ENCODE peak calls at places on chromosomes 3 and 15, in ten cellular contexts. One of them, this sample, is unnamed.

GRCh38 chr3:110307065-110307809 is 764.4 kb upstream of the NECTIN3 start:
- DNase-seq in astrocyte of the spinal cord: no peak
- DNase-seq in nephron progenitor cell: no peak
- DNase-seq in breast epithelium: no peak
- DNase-seq in Calu3: no peak
- DNase-seq in right lobe of liver: no peak
- DNase-seq in HL-60: no peak
- DNase-seq in kidney: no peak
- DNase-seq in stomach: no peak
- DNase-seq in activated B cell treated with CpG ODN at 0.5 μM for 24 hours: no peak
- DNase-seq in this sample: peak; percentile 40

GRCh38 chr3:29083081-29083480 is 197.8 kb upstream of the RBMS3 start:
- DNase-seq in nephron progenitor cell: no peak
- DNase-seq in breast epithelium: no peak
- DNase-seq in Calu3: no peak
- DNase-seq in stomach: no peak
- DNase-seq in activated B cell treated with CpG ODN at 0.5 μM for 24 hours: no peak
- DNase-seq in kidney: no peak
- DNase-seq in right lobe of liver: no peak
- DNase-seq in HL-60: no peak
- DNase-seq in astrocyte of the spinal cord: no peak
- DNase-seq in this sample: no peak

GRCh38 chr15:73081321-73081958 is 29.2 kb downstream of the NEO1 start:
- DNase-seq in kidney: no peak
- DNase-seq in stomach: no peak
- DNase-seq in activated B cell treated with CpG ODN at 0.5 μM for 24 hours: no peak
- DNase-seq in HL-60: peak; percentile 6
- DNase-seq in Calu3: peak; percentile 45
- DNase-seq in nephron progenitor cell: no peak
- DNase-seq in right lobe of liver: no peak
- DNase-seq in astrocyte of the spinal cord: peak; percentile 61
- DNase-seq in breast epithelium: no peak
- DNase-seq in this sample: peak; percentile 78

GRCh38 chr15:42627485-42627884 is 52.1 kb downstream of the STARD9 start:
- DNase-seq in astrocyte of the spinal cord: no peak
- DNase-seq in stomach: no peak
- DNase-seq in right lobe of liver: no peak
- DNase-seq in activated B cell treated with CpG ODN at 0.5 μM for 24 hours: no peak
- DNase-seq in kidney: no peak
- DNase-seq in nephron progenitor cell: no peak
- DNase-seq in Calu3: no peak
- DNase-seq in HL-60: no peak
- DNase-seq in breast epithelium: no peak
- DNase-seq in this sample: no peak

GRCh38 chr15:50166216-50166615 is 15.8 kb upstream of the SLC27A2 start:
- DNase-seq in breast epithelium: no peak
- DNase-seq in Calu3: no peak
- DNase-seq in activated B cell treated with CpG ODN at 0.5 μM for 24 hours: no peak
- DNase-seq in nephron progenitor cell: no peak
- DNase-seq in stomach: no peak
- DNase-seq in HL-60: no peak
- DNase-seq in right lobe of liver: no peak
- DNase-seq in astrocyte of the spinal cord: peak; percentile 30
- DNase-seq in kidney: no peak
- DNase-seq in this sample: peak; percentile 75

GRCh38 chr3:120244834-120245225 is 40.2 kb downstream of the GPR156 start:
- DNase-seq in right lobe of liver: no peak
- DNase-seq in breast epithelium: no peak
- DNase-seq in kidney: no peak
- DNase-seq in stomach: no peak
- DNase-seq in astrocyte of the spinal cord: no peak
- DNase-seq in nephron progenitor cell: no peak
- DNase-seq in Calu3: no peak
- DNase-seq in HL-60: no peak
- DNase-seq in activated B cell treated with CpG ODN at 0.5 μM for 24 hours: no peak
- DNase-seq in this sample: no peak

GRCh38 chr15:68352401-68353062 is 75.0 kb downstream of the FEM1B start:
- DNase-seq in activated B cell treated with CpG ODN at 0.5 μM for 24 hours: no peak
- DNase-seq in breast epithelium: no peak
- DNase-seq in Calu3: no peak
- DNase-seq in right lobe of liver: no peak
- DNase-seq in HL-60: peak; percentile 72
- DNase-seq in stomach: no peak
- DNase-seq in nephron progenitor cell: no peak
- DNase-seq in astrocyte of the spinal cord: peak; percentile 93
- DNase-seq in kidney: no peak
- DNase-seq in this sample: peak; percentile 96

GRCh38 chr3:148075829-148076716 is 621.6 kb upstream of the AGTR1 start:
- DNase-seq in nephron progenitor cell: peak; percentile 21
- DNase-seq in Calu3: peak; percentile 44
- DNase-seq in activated B cell treated with CpG ODN at 0.5 μM for 24 hours: no peak
- DNase-seq in HL-60: no peak
- DNase-seq in breast epithelium: no peak
- DNase-seq in kidney: no peak
- DNase-seq in right lobe of liver: no peak
- DNase-seq in astrocyte of the spinal cord: peak; percentile 85
- DNase-seq in stomach: no peak
- DNase-seq in this sample: peak; percentile 45

GRCh38 chr3:61562042-61562809 is 855 bp downstream of the PTPRG start:
- DNase-seq in right lobe of liver: peak; percentile 45
- DNase-seq in Calu3: no peak
- DNase-seq in kidney: peak; percentile 78
- DNase-seq in nephron progenitor cell: peak; percentile 49
- DNase-seq in astrocyte of the spinal cord: peak; percentile 36
- DNase-seq in breast epithelium: no peak
- DNase-seq in HL-60: no peak
- DNase-seq in activated B cell treated with CpG ODN at 0.5 μM for 24 hours: no peak
- DNase-seq in stomach: no peak
- DNase-seq in this sample: peak; percentile 42

GRCh38 chr15:85646538-85647091 is 148.1 kb downstream of the KLHL25 start:
- DNase-seq in breast epithelium: no peak
- DNase-seq in stomach: no peak
- DNase-seq in activated B cell treated with CpG ODN at 0.5 μM for 24 hours: no peak
- DNase-seq in kidney: no peak
- DNase-seq in right lobe of liver: no peak
- DNase-seq in nephron progenitor cell: no peak
- DNase-seq in HL-60: no peak
- DNase-seq in Calu3: no peak
- DNase-seq in astrocyte of the spinal cord: peak; percentile 94
- DNase-seq in this sample: peak; percentile 57

GRCh38 chr3:133934073-133934970 is 38.6 kb upstream of the RAB6B start:
- DNase-seq in stomach: peak; percentile 47
- DNase-seq in breast epithelium: no peak
- DNase-seq in activated B cell treated with CpG ODN at 0.5 μM for 24 hours: no peak
- DNase-seq in kidney: no peak
- DNase-seq in nephron progenitor cell: no peak
- DNase-seq in right lobe of liver: no peak
- DNase-seq in Calu3: peak; percentile 28
- DNase-seq in astrocyte of the spinal cord: no peak
- DNase-seq in HL-60: no peak
- DNase-seq in this sample: no peak

GRCh38 chr3:173403376-173403775 is 5.8 kb downstream of the NLGN1 start:
- DNase-seq in activated B cell treated with CpG ODN at 0.5 μM for 24 hours: no peak
- DNase-seq in right lobe of liver: no peak
- DNase-seq in breast epithelium: no peak
- DNase-seq in astrocyte of the spinal cord: no peak
- DNase-seq in Calu3: no peak
- DNase-seq in HL-60: no peak
- DNase-seq in kidney: no peak
- DNase-seq in stomach: no peak
- DNase-seq in nephron progenitor cell: no peak
- DNase-seq in this sample: peak; percentile 16

GRCh38 chr15:31158858-31159569 is 57.5 kb upstream of the TRPM1 start:
- DNase-seq in breast epithelium: no peak
- DNase-seq in activated B cell treated with CpG ODN at 0.5 μM for 24 hours: no peak
- DNase-seq in nephron progenitor cell: no peak
- DNase-seq in stomach: peak; percentile 88
- DNase-seq in HL-60: no peak
- DNase-seq in Calu3: no peak
- DNase-seq in kidney: no peak
- DNase-seq in right lobe of liver: peak; percentile 95
- DNase-seq in astrocyte of the spinal cord: no peak
- DNase-seq in this sample: no peak

GRCh38 chr15:67133738-67134576 is 68.6 kb downstream of the SMAD3 start:
- DNase-seq in HL-60: peak; percentile 18
- DNase-seq in astrocyte of the spinal cord: peak; percentile 79
- DNase-seq in activated B cell treated with CpG ODN at 0.5 μM for 24 hours: no peak
- DNase-seq in breast epithelium: no peak
- DNase-seq in stomach: no peak
- DNase-seq in Calu3: no peak
- DNase-seq in right lobe of liver: no peak
- DNase-seq in kidney: peak; percentile 76
- DNase-seq in nephron progenitor cell: peak; percentile 54
- DNase-seq in this sample: peak; percentile 78

GRCh38 chr3:11173828-11174465 is 19.7 kb downstream of the HRH1 start:
- DNase-seq in nephron progenitor cell: no peak
- DNase-seq in activated B cell treated with CpG ODN at 0.5 μM for 24 hours: no peak
- DNase-seq in stomach: no peak
- DNase-seq in Calu3: no peak
- DNase-seq in astrocyte of the spinal cord: no peak
- DNase-seq in HL-60: no peak
- DNase-seq in right lobe of liver: no peak
- DNase-seq in breast epithelium: no peak
- DNase-seq in kidney: no peak
- DNase-seq in this sample: no peak

DNA sequence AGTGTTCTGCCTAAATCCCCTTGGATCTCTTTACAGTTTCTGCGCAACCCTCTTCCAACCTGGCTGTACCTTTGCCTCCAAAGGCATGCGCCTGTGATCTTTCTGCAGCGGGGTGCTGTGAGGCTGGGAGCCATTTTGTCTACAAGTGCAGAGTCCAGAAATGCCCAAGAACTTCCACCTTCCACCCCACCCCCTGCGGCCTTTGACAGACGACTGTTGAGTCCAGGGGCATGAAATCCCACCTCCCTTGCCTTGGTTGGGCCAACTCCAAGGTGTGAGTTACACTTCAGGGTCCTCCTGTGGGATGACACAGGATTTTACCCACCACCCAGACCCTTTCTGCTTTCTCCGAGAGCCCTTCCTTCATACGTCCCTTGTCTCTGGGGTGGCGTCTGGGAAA is 24.1 kb downstream of the HRH1 start:
- DNase-seq in breast epithelium: no peak
- DNase-seq in stomach: no peak
- DNase-seq in astrocyte of the spinal cord: no peak
- DNase-seq in nephron progenitor cell: no peak
- DNase-seq in Calu3: no peak
- DNase-seq in right lobe of liver: no peak
- DNase-seq in HL-60: no peak
- DNase-seq in kidney: peak; percentile 39
- DNase-seq in activated B cell treated with CpG ODN at 0.5 μM for 24 hours: no peak
- DNase-seq in this sample: no peak
- TF ChIP-seq CTCF in breast epithelium: no peak
- TF ChIP-seq CTCF in stomach: no peak
- TF ChIP-seq CTCF in astrocyte of the spinal cord: no peak
- TF ChIP-seq CTCF in nephron progenitor cell: no peak
- TF ChIP-seq CTCF in Calu3: no peak
- TF ChIP-seq CTCF in right lobe of liver: no peak
- TF ChIP-seq CTCF in HL-60: no peak
- TF ChIP-seq CTCF in kidney: no peak
- TF ChIP-seq CTCF in activated B cell treated with CpG ODN at 0.5 μM for 24 hours: no peak
- TF ChIP-seq CTCF in this sample: no peak

GRCh38 chr15:33292718-33293307 is 18.0 kb upstream of the RYR3 start:
- DNase-seq in stomach: peak; percentile 55
- DNase-seq in activated B cell treated with CpG ODN at 0.5 μM for 24 hours: no peak
- DNase-seq in Calu3: peak; percentile 43
- DNase-seq in astrocyte of the spinal cord: peak; percentile 60
- DNase-seq in right lobe of liver: peak; percentile 56
- DNase-seq in breast epithelium: no peak
- DNase-seq in HL-60: peak; percentile 43
- DNase-seq in nephron progenitor cell: peak; percentile 77
- DNase-seq in kidney: no peak
- DNase-seq in this sample: peak; percentile 57
- TF ChIP-seq CTCF in stomach: no peak
- TF ChIP-seq CTCF in activated B cell treated with CpG ODN at 0.5 μM for 24 hours: no peak
- TF ChIP-seq CTCF in Calu3: peak; percentile 12
- TF ChIP-seq CTCF in astrocyte of the spinal cord: peak; percentile 71
- TF ChIP-seq CTCF in right lobe of liver: peak; percentile 82
- TF ChIP-seq CTCF in breast epithelium: peak; percentile 62
- TF ChIP-seq CTCF in HL-60: peak; percentile 30
- TF ChIP-seq CTCF in nephron progenitor cell: peak; percentile 85
- TF ChIP-seq CTCF in kidney: peak; percentile 68
- TF ChIP-seq CTCF in this sample: peak; percentile 65

DNA sequence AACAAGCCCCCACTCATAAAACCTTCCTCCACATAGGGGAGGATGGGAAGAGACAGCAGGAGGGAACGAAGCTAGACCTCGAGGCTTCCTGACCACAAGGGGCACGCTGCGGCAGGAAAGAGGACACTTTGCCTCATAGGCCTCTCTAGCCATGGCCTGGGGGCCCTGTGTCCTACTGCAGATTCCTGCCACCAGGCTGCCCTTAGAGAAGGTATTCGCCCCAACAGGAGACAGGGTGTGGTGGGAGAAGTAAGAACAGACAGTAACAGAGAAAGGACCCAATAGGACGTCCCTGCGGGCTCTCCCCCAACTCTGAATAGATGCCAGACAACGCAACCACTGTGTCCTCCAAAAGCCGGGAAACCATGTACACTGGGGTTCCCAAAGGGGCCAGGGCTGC is 36.8 kb downstream of the ADCY5 start:
- DNase-seq in astrocyte of the spinal cord: no peak
- DNase-seq in activated B cell treated with CpG ODN at 0.5 μM for 24 hours: no peak
- DNase-seq in nephron progenitor cell: no peak
- DNase-seq in kidney: peak; percentile 58
- DNase-seq in Calu3: no peak
- DNase-seq in HL-60: no peak
- DNase-seq in breast epithelium: no peak
- DNase-seq in right lobe of liver: no peak
- DNase-seq in stomach: no peak
- DNase-seq in this sample: no peak
- TF ChIP-seq CTCF in astrocyte of the spinal cord: no peak
- TF ChIP-seq CTCF in activated B cell treated with CpG ODN at 0.5 μM for 24 hours: no peak
- TF ChIP-seq CTCF in nephron progenitor cell: no peak
- TF ChIP-seq CTCF in kidney: no peak
- TF ChIP-seq CTCF in Calu3: no peak
- TF ChIP-seq CTCF in HL-60: no peak
- TF ChIP-seq CTCF in breast epithelium: no peak
- TF ChIP-seq CTCF in right lobe of liver: no peak
- TF ChIP-seq CTCF in stomach: no peak
- TF ChIP-seq CTCF in this sample: no peak

DNA sequence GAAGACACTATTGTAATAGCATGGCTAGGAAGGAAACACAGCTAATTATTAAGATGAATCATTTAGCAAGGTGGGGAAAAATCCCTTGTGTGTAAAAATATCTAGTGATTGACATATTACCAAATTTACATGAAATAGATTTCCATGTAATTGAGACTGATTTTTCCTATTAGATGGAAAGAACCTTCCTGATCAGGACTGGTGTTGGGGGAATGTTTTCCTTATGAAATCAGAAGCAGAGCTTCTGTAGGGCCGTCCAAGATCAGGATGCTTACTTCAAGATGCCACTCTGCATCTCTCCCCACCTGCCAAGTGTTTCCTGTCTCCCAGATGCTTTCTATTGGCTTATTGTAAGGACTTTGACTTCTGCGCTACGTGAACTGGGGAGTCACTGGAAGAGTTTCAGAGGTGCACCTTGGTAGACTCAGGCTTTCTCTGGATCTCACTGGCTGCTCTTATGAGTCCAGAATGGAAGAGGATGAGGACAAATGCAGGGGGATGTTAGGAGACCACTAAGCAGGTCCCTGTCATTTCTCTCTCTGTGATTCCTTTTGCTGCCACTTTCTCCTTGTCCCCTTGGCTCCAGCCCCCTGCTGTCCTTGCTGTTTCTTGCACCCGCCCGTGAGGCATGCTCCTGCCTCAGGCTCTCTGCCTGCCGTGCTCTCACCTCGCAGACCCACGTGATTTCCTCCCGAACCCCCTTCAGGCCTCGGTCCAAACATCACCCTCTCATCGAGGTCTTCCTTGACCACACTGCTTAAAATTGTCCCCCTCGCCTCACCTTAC is 30.1 kb downstream of the BTD start:
- DNase-seq in right lobe of liver: no peak
- DNase-seq in kidney: no peak
- DNase-seq in activated B cell treated with CpG ODN at 0.5 μM for 24 hours: no peak
- DNase-seq in nephron progenitor cell: no peak
- DNase-seq in HL-60: no peak
- DNase-seq in Calu3: no peak
- DNase-seq in astrocyte of the spinal cord: no peak
- DNase-seq in stomach: no peak
- DNase-seq in breast epithelium: no peak
- DNase-seq in this sample: no peak
- TF ChIP-seq CTCF in right lobe of liver: no peak
- TF ChIP-seq CTCF in kidney: no peak
- TF ChIP-seq CTCF in activated B cell treated with CpG ODN at 0.5 μM for 24 hours: no peak
- TF ChIP-seq CTCF in nephron progenitor cell: no peak
- TF ChIP-seq CTCF in HL-60: no peak
- TF ChIP-seq CTCF in Calu3: no peak
- TF ChIP-seq CTCF in astrocyte of the spinal cord: no peak
- TF ChIP-seq CTCF in stomach: no peak
- TF ChIP-seq CTCF in breast epithelium: no peak
- TF ChIP-seq CTCF in this sample: no peak

This sample was measured in fibroblast of villous mesenchyme.